ENCODE peak calls at places on chromosome 1, in ten cellular contexts. Q is mucosa of descending colon; R is left ventricle myocardium inferior; Y is fibroblast of the aortic adventitia; V is stimulated activated CD4-positive, alpha-beta T cell treated with anti-CD3 and anti-CD28 coated beads, Interleukin-1b, Interleukin-23, amount 100 ng/mL, for 24 hours; N is Right ventricle myocardium inferior; H is Caki2; M is mucosa of gallbladder; O is cardiac fibroblast; J is hypothalamus. W is an unnamed sample.

GRCh38 chr1:180204231-180204630 is 25.8 kb upstream of the LHX4 start:
- DNase-seq in Q (no peak), R (no peak), Y (no peak), V (no peak), N (no peak), H (no peak), M (no peak), O (no peak), J (no peak), W (no peak)

GRCh38 chr1:22754824-22755223 is 44.2 kb downstream of the EPHB2 start:
- DNase-seq in Q (no peak), R (no peak), Y (no peak), V (no peak), N (no peak), H (no peak), M (no peak), O (no peak), J (no peak), W (no peak)

GRCh38 chr1:156251527-156251926 is 3.7 kb upstream of the PAQR6 start:
- DNase-seq in Q (no peak), R (no peak), Y (no peak), V (no peak), N (no peak), H (no peak), M (no peak), O (peak), J (no peak), W (no peak)

GRCh38 chr1:98482611-98483010 is 178.9 kb upstream of the SNX7 start:
- DNase-seq in Q (no peak), R (no peak), Y (no peak), V (no peak), N (no peak), H (no peak), M (no peak), O (no peak), J (no peak), W (no peak)

GRCh38 chr1:76546354-76546933 is 320.8 kb upstream of the ST6GALNAC5 start:
- DNase-seq in Q (no peak), R (no peak), Y (no peak), V (no peak), N (no peak), H (no peak), M (no peak), O (no peak), J (no peak), W (no peak)

GRCh38 chr1:245678866-245679411 is 524.2 kb downstream of the KIF26B start:
- DNase-seq in Q (no peak), R (no peak), Y (no peak), V (no peak), N (no peak), H (no peak), M (no peak), O (no peak), J (no peak), W (no peak)

GRCh38 chr1:40847023-40847740 is 15.0 kb downstream of the CITED4 start:
- DNase-seq in Q (no peak), R (no peak), Y (no peak), V (no peak), N (no peak), H (peak), M (no peak), O (no peak), J (no peak), W (no peak)

GRCh38 chr1:155598842-155599331 is 11.1 kb upstream of the MSTO1 start:
- DNase-seq in Q (no peak), R (no peak), Y (peak), V (no peak), N (no peak), H (no peak), M (no peak), O (peak), J (no peak), W (peak)

GRCh38 chr1:161511018-161511755 is 5.9 kb downstream of the FCGR2A start:
- DNase-seq in Q (no peak), R (no peak), Y (no peak), V (no peak), N (no peak), H (no peak), M (no peak), O (peak), J (no peak), W (no peak)

GRCh38 chr1:90706437-90707362 is 10.4 kb downstream of the BARHL2 start:
- DNase-seq in Q (no peak), R (no peak), Y (no peak), V (no peak), N (no peak), H (no peak), M (no peak), O (no peak), J (no peak), W (peak)

GRCh38 chr1:222138095-222138494 is 396.2 kb upstream of the DUSP10 start:
- DNase-seq in Q (no peak), R (no peak), Y (no peak), V (no peak), N (no peak), H (no peak), M (no peak), O (no peak), J (no peak), W (no peak)

GRCh38 chr1:61221642-61222041 is 139.3 kb downstream of the NFIA start:
- DNase-seq in Q (no peak), R (no peak), Y (peak), V (no peak), N (no peak), H (no peak), M (no peak), O (peak), J (no peak), W (peak)

GRCh38 chr1:25744636-25745425 is 55.2 kb upstream of the SELENON start:
- DNase-seq in Q (no peak), R (no peak), Y (no peak), V (no peak), N (no peak), H (no peak), M (no peak), O (no peak), J (no peak), W (peak)

GRCh38 chr1:195733826-195734225 is 874.4 kb downstream of the KCNT2 start:
- DNase-seq in Q (peak), R (no peak), Y (no peak), V (no peak), N (no peak), H (peak), M (no peak), O (peak), J (no peak), W (no peak)

GRCh38 chr1:17648457-17649145 is 106.5 kb upstream of the ACTL8 start:
- DNase-seq in Q (no peak), R (no peak), Y (no peak), V (no peak), N (peak), H (no peak), M (no peak), O (no peak), J (no peak), W (peak)

W was measured in DMS79 treated with DMSO at 0.1 percent for 48 hours.